ENCODE peak calls at places on chromosomes 7 and 10, in seven cellular contexts. One of them, this sample, is unnamed.

GRCh38 chr7:139152149-139152548 is 42.6 kb upstream of the ZC3HAV1 start:
- DNase-seq in esophagus squamous epithelium: no peak
- DNase-seq in A673: no peak
- DNase-seq in tibial artery: no peak
- DNase-seq in heart left ventricle: no peak
- DNase-seq in colonic mucosa: no peak
- DNase-seq in left ventricle myocardium inferior: no peak
- DNase-seq in this sample: no peak

GRCh38 chr10:88783734-88784133 is 18.8 kb upstream of the LIPM start:
- DNase-seq in tibial artery: no peak
- DNase-seq in esophagus squamous epithelium: no peak
- DNase-seq in A673: no peak
- DNase-seq in left ventricle myocardium inferior: no peak
- DNase-seq in heart left ventricle: no peak
- DNase-seq in colonic mucosa: no peak
- DNase-seq in this sample: no peak

GRCh38 chr10:110525349-110526260 is 27.9 kb downstream of the DUSP5 start:
- DNase-seq in tibial artery: no peak
- DNase-seq in heart left ventricle: no peak
- DNase-seq in left ventricle myocardium inferior: no peak
- DNase-seq in colonic mucosa: no peak
- DNase-seq in esophagus squamous epithelium: no peak
- DNase-seq in A673: no peak
- DNase-seq in this sample: no peak

GRCh38 chr7:5695709-5696345 is 85.6 kb downstream of the RNF216 start:
- DNase-seq in colonic mucosa: no peak
- DNase-seq in tibial artery: peak; percentile 86
- DNase-seq in left ventricle myocardium inferior: no peak
- DNase-seq in esophagus squamous epithelium: no peak
- DNase-seq in A673: no peak
- DNase-seq in heart left ventricle: no peak
- DNase-seq in this sample: no peak

GRCh38 chr10:83212632-83213349 is 926.5 kb upstream of the GHITM start:
- DNase-seq in colonic mucosa: no peak
- DNase-seq in heart left ventricle: no peak
- DNase-seq in left ventricle myocardium inferior: no peak
- DNase-seq in A673: no peak
- DNase-seq in tibial artery: no peak
- DNase-seq in esophagus squamous epithelium: no peak
- DNase-seq in this sample: no peak

GRCh38 chr7:99559276-99559915 is 954 bp downstream of the ZNF655 start:
- DNase-seq in left ventricle myocardium inferior: no peak
- DNase-seq in heart left ventricle: no peak
- DNase-seq in A673: peak; percentile 36
- DNase-seq in colonic mucosa: no peak
- DNase-seq in esophagus squamous epithelium: no peak
- DNase-seq in tibial artery: no peak
- DNase-seq in this sample: no peak

GRCh38 chr7:142420554-142421362 is 162.9 kb upstream of the PRSS58 start:
- DNase-seq in esophagus squamous epithelium: no peak
- DNase-seq in left ventricle myocardium inferior: no peak
- DNase-seq in colonic mucosa: no peak
- DNase-seq in A673: peak; percentile 24
- DNase-seq in heart left ventricle: no peak
- DNase-seq in tibial artery: no peak
- DNase-seq in this sample: no peak

GRCh38 chr7:106774768-106775551 is 90.1 kb upstream of the PIK3CG start:
- DNase-seq in tibial artery: no peak
- DNase-seq in esophagus squamous epithelium: no peak
- DNase-seq in A673: peak; percentile 46
- DNase-seq in heart left ventricle: no peak
- DNase-seq in colonic mucosa: no peak
- DNase-seq in left ventricle myocardium inferior: no peak
- DNase-seq in this sample: no peak

GRCh38 chr7:42742321-42742720 is 169.5 kb downstream of the C7orf25 start:
- DNase-seq in heart left ventricle: no peak
- DNase-seq in colonic mucosa: no peak
- DNase-seq in tibial artery: no peak
- DNase-seq in left ventricle myocardium inferior: no peak
- DNase-seq in A673: no peak
- DNase-seq in esophagus squamous epithelium: no peak
- DNase-seq in this sample: no peak

GRCh38 chr7:155345490-155345889 is 47.8 kb downstream of the INSIG1 start:
- DNase-seq in esophagus squamous epithelium: no peak
- DNase-seq in tibial artery: no peak
- DNase-seq in heart left ventricle: no peak
- DNase-seq in colonic mucosa: no peak
- DNase-seq in A673: no peak
- DNase-seq in left ventricle myocardium inferior: no peak
- DNase-seq in this sample: no peak

GRCh38 chr10:113133497-113133896 is 183.4 kb downstream of the TCF7L2 start:
- DNase-seq in left ventricle myocardium inferior: no peak
- DNase-seq in esophagus squamous epithelium: no peak
- DNase-seq in colonic mucosa: no peak
- DNase-seq in tibial artery: no peak
- DNase-seq in A673: peak; percentile 31
- DNase-seq in heart left ventricle: no peak
- DNase-seq in this sample: no peak

GRCh38 chr7:22093936-22094335 is 148.2 kb upstream of the CDCA7L start:
- DNase-seq in left ventricle myocardium inferior: no peak
- DNase-seq in heart left ventricle: no peak
- DNase-seq in A673: no peak
- DNase-seq in tibial artery: no peak
- DNase-seq in esophagus squamous epithelium: no peak
- DNase-seq in colonic mucosa: no peak
- DNase-seq in this sample: no peak

GRCh38 chr10:130337696-130338587 is 201.8 kb downstream of the GLRX3 start:
- DNase-seq in colonic mucosa: no peak
- DNase-seq in esophagus squamous epithelium: no peak
- DNase-seq in left ventricle myocardium inferior: no peak
- DNase-seq in A673: no peak
- DNase-seq in heart left ventricle: no peak
- DNase-seq in tibial artery: no peak
- DNase-seq in this sample: no peak

GRCh38 chr10:79274279-79275104 is 72.8 kb upstream of the PPIF start:
- DNase-seq in esophagus squamous epithelium: no peak
- DNase-seq in tibial artery: peak; percentile 98
- DNase-seq in colonic mucosa: peak; percentile 64
- DNase-seq in left ventricle myocardium inferior: peak; percentile 89
- DNase-seq in A673: no peak
- DNase-seq in heart left ventricle: peak; percentile 87
- DNase-seq in this sample: peak; percentile 88

GRCh38 chr10:123991622-123992570 is 100.3 kb upstream of the CPXM2 start:
- DNase-seq in left ventricle myocardium inferior: no peak
- DNase-seq in tibial artery: peak; percentile 60
- DNase-seq in colonic mucosa: no peak
- DNase-seq in A673: no peak
- DNase-seq in esophagus squamous epithelium: no peak
- DNase-seq in heart left ventricle: no peak
- DNase-seq in this sample: peak; percentile 77

GRCh38 chr10:130756651-130757050 is 554.9 kb downstream of the TCERG1L start:
- DNase-seq in heart left ventricle: no peak
- DNase-seq in esophagus squamous epithelium: no peak
- DNase-seq in colonic mucosa: no peak
- DNase-seq in A673: peak; percentile 22
- DNase-seq in left ventricle myocardium inferior: no peak
- DNase-seq in tibial artery: peak; percentile 29
- DNase-seq in this sample: peak; percentile 53

GRCh38 chr10:71634531-71635164 is 84.9 kb downstream of the C10orf105 start:
- DNase-seq in heart left ventricle: peak; percentile 46
- DNase-seq in tibial artery: no peak
- DNase-seq in A673: no peak
- DNase-seq in colonic mucosa: peak; percentile 75
- DNase-seq in left ventricle myocardium inferior: peak; percentile 68
- DNase-seq in esophagus squamous epithelium: no peak
- DNase-seq in this sample: peak; percentile 62

GRCh38 chr10:104293021-104293420 is 24.0 kb downstream of the GSTO2 start:
- DNase-seq in heart left ventricle: no peak
- DNase-seq in left ventricle myocardium inferior: no peak
- DNase-seq in A673: no peak
- DNase-seq in colonic mucosa: no peak
- DNase-seq in esophagus squamous epithelium: no peak
- DNase-seq in tibial artery: no peak
- DNase-seq in this sample: no peak

GRCh38 chr10:49398000-49398861 is 2.3 kb upstream of the DRGX start:
- DNase-seq in heart left ventricle: peak; percentile 75
- DNase-seq in esophagus squamous epithelium: no peak
- DNase-seq in tibial artery: no peak
- DNase-seq in left ventricle myocardium inferior: peak; percentile 55
- DNase-seq in A673: peak; percentile 31
- DNase-seq in colonic mucosa: peak; percentile 49
- DNase-seq in this sample: peak; percentile 87

GRCh38 chr10:119715628-119716505 is 10.0 kb upstream of the INPP5F start:
- DNase-seq in esophagus squamous epithelium: no peak
- DNase-seq in A673: no peak
- DNase-seq in tibial artery: no peak
- DNase-seq in heart left ventricle: no peak
- DNase-seq in colonic mucosa: no peak
- DNase-seq in left ventricle myocardium inferior: no peak
- DNase-seq in this sample: no peak

GRCh38 chr7:86955895-86956503 is 103.5 kb downstream of the ELAPOR2 start:
- DNase-seq in esophagus squamous epithelium: no peak
- DNase-seq in A673: no peak
- DNase-seq in heart left ventricle: no peak
- DNase-seq in tibial artery: no peak
- DNase-seq in left ventricle myocardium inferior: no peak
- DNase-seq in colonic mucosa: no peak
- DNase-seq in this sample: no peak

GRCh38 chr10:46305430-46305808 is 18.6 kb downstream of the ANTXRL start:
- DNase-seq in heart left ventricle: no peak
- DNase-seq in tibial artery: peak; percentile 46
- DNase-seq in left ventricle myocardium inferior: no peak
- DNase-seq in A673: no peak
- DNase-seq in esophagus squamous epithelium: no peak
- DNase-seq in colonic mucosa: no peak
- DNase-seq in this sample: peak; percentile 51

GRCh38 chr7:115274-115911 is 77.0 kb upstream of the FAM20C start:
- DNase-seq in left ventricle myocardium inferior: no peak
- DNase-seq in heart left ventricle: no peak
- DNase-seq in A673: no peak
- DNase-seq in tibial artery: no peak
- DNase-seq in esophagus squamous epithelium: no peak
- DNase-seq in colonic mucosa: no peak
- DNase-seq in this sample: no peak

GRCh38 chr7:27116521-27116946 is 14.0 kb downstream of the HOXA4 start:
- DNase-seq in left ventricle myocardium inferior: no peak
- DNase-seq in A673: no peak
- DNase-seq in colonic mucosa: peak; percentile 21
- DNase-seq in heart left ventricle: no peak
- DNase-seq in esophagus squamous epithelium: no peak
- DNase-seq in tibial artery: no peak
- DNase-seq in this sample: no peak

GRCh38 chr7:27118580-27118979 is 12.0 kb downstream of the HOXA4 start:
- DNase-seq in left ventricle myocardium inferior: no peak
- DNase-seq in heart left ventricle: no peak
- DNase-seq in A673: no peak
- DNase-seq in tibial artery: no peak
- DNase-seq in esophagus squamous epithelium: no peak
- DNase-seq in colonic mucosa: peak; percentile 34
- DNase-seq in this sample: no peak

GRCh38 chr7:27119412-27119911 is 11.1 kb downstream of the HOXA4 start:
- DNase-seq in esophagus squamous epithelium: no peak
- DNase-seq in A673: no peak
- DNase-seq in heart left ventricle: no peak
- DNase-seq in tibial artery: no peak
- DNase-seq in left ventricle myocardium inferior: no peak
- DNase-seq in colonic mucosa: peak; percentile 16
- DNase-seq in this sample: no peak

GRCh38 chr7:27116962-27117686 is 13.4 kb downstream of the HOXA4 start:
- DNase-seq in tibial artery: no peak
- DNase-seq in left ventricle myocardium inferior: no peak
- DNase-seq in esophagus squamous epithelium: no peak
- DNase-seq in colonic mucosa: peak; percentile 44
- DNase-seq in heart left ventricle: no peak
- DNase-seq in A673: no peak
- DNase-seq in this sample: no peak

GRCh38 chr7:27117687-27118491 is 12.7 kb downstream of the HOXA4 start:
- DNase-seq in A673: no peak
- DNase-seq in left ventricle myocardium inferior: no peak
- DNase-seq in tibial artery: no peak
- DNase-seq in heart left ventricle: no peak
- DNase-seq in colonic mucosa: peak; percentile 49
- DNase-seq in esophagus squamous epithelium: no peak
- DNase-seq in this sample: peak; percentile 51
- H3K4me3 ChIP-seq in A673: no peak overlapping the region
- H3K4me3 ChIP-seq in left ventricle myocardium inferior: peak overlapping the region; percentile 51
- H3K4me3 ChIP-seq in tibial artery: no peak overlapping the region
- H3K4me3 ChIP-seq in heart left ventricle: peak overlapping the region; percentile 51
- H3K4me3 ChIP-seq in colonic mucosa: peak overlapping the region; percentile 17
- H3K4me3 ChIP-seq in esophagus squamous epithelium: peak overlapping the region; percentile 70
- H3K4me3 ChIP-seq in this sample: peak overlapping the region; percentile 53

DNA sequence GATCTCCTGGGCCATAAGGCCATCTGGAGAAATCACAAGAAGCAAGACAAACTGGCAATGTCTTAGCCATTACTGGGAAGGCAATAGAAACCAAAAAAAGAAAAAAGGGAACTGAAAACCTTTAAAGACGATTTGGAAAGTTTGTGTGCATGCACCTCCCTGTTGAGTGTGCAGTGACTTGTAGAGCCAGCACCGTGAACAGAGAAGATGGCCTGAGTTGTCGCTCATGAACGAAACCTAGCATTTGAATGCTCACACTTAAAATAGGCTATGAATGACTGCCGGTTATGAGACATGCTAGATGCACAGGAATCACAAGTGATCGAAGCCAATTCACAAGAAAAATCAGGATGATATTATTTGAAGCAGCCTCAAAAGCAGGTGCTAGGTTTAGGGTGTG is 151.3 kb upstream of the ADO start:
- DNase-seq in colonic mucosa: no peak
- DNase-seq in heart left ventricle: no peak
- DNase-seq in left ventricle myocardium inferior: no peak
- DNase-seq in A673: no peak
- DNase-seq in esophagus squamous epithelium: no peak
- DNase-seq in tibial artery: no peak
- DNase-seq in this sample: no peak
- H3K9me3 ChIP-seq in colonic mucosa: no peaks in the 10 kb centered on the region
- H3K9me3 ChIP-seq in heart left ventricle: no peaks in the 10 kb centered on the region
- H3K9me3 ChIP-seq in left ventricle myocardium inferior: no peaks in the 10 kb centered on the region
- H3K9me3 ChIP-seq in A673: no peaks in the 10 kb centered on the region
- H3K9me3 ChIP-seq in esophagus squamous epithelium: no peaks in the 10 kb centered on the region
- H3K9me3 ChIP-seq in tibial artery: no peaks in the 10 kb centered on the region
- H3K9me3 ChIP-seq in this sample: no peaks in the 10 kb centered on the region

DNA sequence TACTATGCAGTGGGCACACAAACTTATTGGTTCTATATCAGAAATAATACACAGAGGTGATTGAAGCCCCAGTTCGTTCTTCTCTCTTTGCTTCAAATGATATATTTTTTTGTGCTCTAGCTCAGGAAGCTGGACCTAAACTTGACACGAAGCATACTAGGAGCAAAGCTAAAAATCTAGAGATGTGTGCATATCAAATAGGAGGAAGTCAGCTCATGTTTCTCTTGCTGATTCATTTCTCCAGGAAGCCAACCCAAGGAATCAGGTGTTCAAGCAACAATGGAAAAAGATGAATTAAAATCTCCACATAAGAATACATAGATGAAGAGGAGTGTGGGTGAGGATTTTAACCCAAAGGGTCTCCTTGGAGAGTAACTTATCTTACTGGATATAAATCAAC is 432.5 kb downstream of the KCNMA1 start:
- DNase-seq in tibial artery: no peak
- DNase-seq in heart left ventricle: no peak
- DNase-seq in A673: no peak
- DNase-seq in colonic mucosa: no peak
- DNase-seq in esophagus squamous epithelium: no peak
- DNase-seq in left ventricle myocardium inferior: no peak
- DNase-seq in this sample: no peak
- H3K4me1 ChIP-seq in tibial artery: no peaks in the 10 kb centered on the region
- H3K4me1 ChIP-seq in heart left ventricle: no peaks in the 10 kb centered on the region
- H3K4me1 ChIP-seq in A673: no peaks in the 10 kb centered on the region
- H3K4me1 ChIP-seq in colonic mucosa: no peaks in the 10 kb centered on the region
- H3K4me1 ChIP-seq in esophagus squamous epithelium: no peaks in the 10 kb centered on the region
- H3K4me1 ChIP-seq in left ventricle myocardium inferior: no peaks in the 10 kb centered on the region
- H3K4me1 ChIP-seq in this sample: peaks cover 4% of the 10 kb centered on the region

GRCh38 chr10:58576736-58577366 is 64.2 kb downstream of the BICC1 start:
- DNase-seq in esophagus squamous epithelium: no peak
- DNase-seq in left ventricle myocardium inferior: no peak
- DNase-seq in A673: no peak
- DNase-seq in colonic mucosa: no peak
- DNase-seq in tibial artery: no peak
- DNase-seq in heart left ventricle: no peak
- DNase-seq in this sample: no peak
- H3K4me3 ChIP-seq in esophagus squamous epithelium: no peak overlapping the region
- H3K4me3 ChIP-seq in left ventricle myocardium inferior: no peak overlapping the region
- H3K4me3 ChIP-seq in A673: no peak overlapping the region
- H3K4me3 ChIP-seq in colonic mucosa: no peak overlapping the region
- H3K4me3 ChIP-seq in tibial artery: no peak overlapping the region
- H3K4me3 ChIP-seq in heart left ventricle: no peak overlapping the region
- H3K4me3 ChIP-seq in this sample: no peak overlapping the region